ENCODE peak calls at places on chromosomes 3 and 15, in five cellular contexts. One of them, this sample, is unnamed.

GRCh38 chr3:125386811-125387210 is 11.7 kb upstream of the ZNF148 start:
- DNase-seq in astrocyte of the cerebellum: no peak
- DNase-seq in GDM1: no peak
- DNase-seq in progenitor cell of endocrine pancreas: no peak
- DNase-seq in T-helper 2 cell: no peak
- DNase-seq in this sample: no peak

GRCh38 chr3:25713316-25713967 is 48.7 kb upstream of the TOP2B start:
- DNase-seq in astrocyte of the cerebellum: no peak
- DNase-seq in GDM1: no peak
- DNase-seq in progenitor cell of endocrine pancreas: no peak
- DNase-seq in T-helper 2 cell: no peak
- DNase-seq in this sample: no peak

GRCh38 chr3:30418443-30418842 is 188.0 kb upstream of the TGFBR2 start:
- DNase-seq in astrocyte of the cerebellum: no peak
- DNase-seq in GDM1: no peak
- DNase-seq in progenitor cell of endocrine pancreas: no peak
- DNase-seq in T-helper 2 cell: no peak
- DNase-seq in this sample: no peak

GRCh38 chr3:112560330-112560729 is 1.4 kb downstream of the ATG3 start:
- DNase-seq in astrocyte of the cerebellum: no peak
- DNase-seq in GDM1: no peak
- DNase-seq in progenitor cell of endocrine pancreas: no peak
- DNase-seq in T-helper 2 cell: no peak
- DNase-seq in this sample: no peak

GRCh38 chr3:141795719-141796435 is 32.7 kb downstream of the GRK7 start:
- DNase-seq in astrocyte of the cerebellum: no peak
- DNase-seq in GDM1: peak; percentile 8
- DNase-seq in progenitor cell of endocrine pancreas: no peak
- DNase-seq in T-helper 2 cell: peak; percentile 28
- DNase-seq in this sample: peak; percentile 75

GRCh38 chr3:51224283-51224682 is 160.8 kb upstream of the MANF start:
- DNase-seq in astrocyte of the cerebellum: no peak
- DNase-seq in GDM1: no peak
- DNase-seq in progenitor cell of endocrine pancreas: no peak
- DNase-seq in T-helper 2 cell: no peak
- DNase-seq in this sample: no peak

GRCh38 chr15:89105147-89105546 is 16.9 kb downstream of the ABHD2 start:
- DNase-seq in astrocyte of the cerebellum: peak; percentile 89
- DNase-seq in GDM1: no peak
- DNase-seq in progenitor cell of endocrine pancreas: no peak
- DNase-seq in T-helper 2 cell: no peak
- DNase-seq in this sample: no peak

GRCh38 chr15:51281368-51281967 is 56.9 kb downstream of the CYP19A1 start:
- DNase-seq in astrocyte of the cerebellum: peak; percentile 22
- DNase-seq in GDM1: peak; percentile 13
- DNase-seq in progenitor cell of endocrine pancreas: peak; percentile 25
- DNase-seq in T-helper 2 cell: no peak
- DNase-seq in this sample: no peak

GRCh38 chr15:85318048-85318731 is 62.2 kb upstream of the AKAP13 start:
- DNase-seq in astrocyte of the cerebellum: peak; percentile 74
- DNase-seq in GDM1: no peak
- DNase-seq in progenitor cell of endocrine pancreas: no peak
- DNase-seq in T-helper 2 cell: no peak
- DNase-seq in this sample: no peak

GRCh38 chr3:12476238-12476897 is 7.9 kb upstream of the TSEN2 start:
- DNase-seq in astrocyte of the cerebellum: peak; percentile 26
- DNase-seq in GDM1: no peak
- DNase-seq in progenitor cell of endocrine pancreas: no peak
- DNase-seq in T-helper 2 cell: no peak
- DNase-seq in this sample: no peak

GRCh38 chr3:99753268-99753975 is 64.2 kb upstream of the CMSS1 start:
- DNase-seq in astrocyte of the cerebellum: peak; percentile 79
- DNase-seq in GDM1: peak; percentile 22
- DNase-seq in progenitor cell of endocrine pancreas: no peak
- DNase-seq in T-helper 2 cell: no peak
- DNase-seq in this sample: peak; percentile 9

GRCh38 chr15:42808921-42809320 is 72.0 kb upstream of the CDAN1 start:
- DNase-seq in astrocyte of the cerebellum: no peak
- DNase-seq in GDM1: no peak
- DNase-seq in progenitor cell of endocrine pancreas: no peak
- DNase-seq in T-helper 2 cell: no peak
- DNase-seq in this sample: no peak

GRCh38 chr3:155737844-155738460 is 6.9 kb downstream of the PLCH1 start:
- DNase-seq in astrocyte of the cerebellum: no peak
- DNase-seq in GDM1: peak; percentile 46
- DNase-seq in progenitor cell of endocrine pancreas: peak; percentile 31
- DNase-seq in T-helper 2 cell: no peak
- DNase-seq in this sample: no peak

GRCh38 chr15:75062706-75063105 is 39.3 kb downstream of the PPCDC start:
- DNase-seq in astrocyte of the cerebellum: no peak
- DNase-seq in GDM1: no peak
- DNase-seq in progenitor cell of endocrine pancreas: no peak
- DNase-seq in T-helper 2 cell: no peak
- DNase-seq in this sample: no peak

GRCh38 chr3:102484384-102484783 is 49.6 kb downstream of the ZPLD1 start:
- DNase-seq in astrocyte of the cerebellum: no peak
- DNase-seq in GDM1: no peak
- DNase-seq in progenitor cell of endocrine pancreas: no peak
- DNase-seq in T-helper 2 cell: no peak
- DNase-seq in this sample: no peak

GRCh38 chr15:49902791-49903481 is 216.1 kb downstream of the ATP8B4 start:
- DNase-seq in astrocyte of the cerebellum: peak; percentile 20
- DNase-seq in GDM1: no peak
- DNase-seq in progenitor cell of endocrine pancreas: no peak
- DNase-seq in T-helper 2 cell: no peak
- DNase-seq in this sample: no peak

GRCh38 chr3:10242182-10243065 is 5.8 kb upstream of the TATDN2 start:
- DNase-seq in astrocyte of the cerebellum: peak; percentile 54
- DNase-seq in GDM1: no peak
- DNase-seq in progenitor cell of endocrine pancreas: no peak
- DNase-seq in T-helper 2 cell: peak; percentile 72
- DNase-seq in this sample: peak; percentile 40

GRCh38 chr3:150450906-150451305 is 42.8 kb downstream of the TSC22D2 start:
- DNase-seq in astrocyte of the cerebellum: no peak
- DNase-seq in GDM1: no peak
- DNase-seq in progenitor cell of endocrine pancreas: no peak
- DNase-seq in T-helper 2 cell: no peak
- DNase-seq in this sample: no peak

GRCh38 chr3:103173940-103174339 is 739.1 kb downstream of the ZPLD1 start:
- DNase-seq in astrocyte of the cerebellum: no peak
- DNase-seq in GDM1: no peak
- DNase-seq in progenitor cell of endocrine pancreas: no peak
- DNase-seq in T-helper 2 cell: no peak
- DNase-seq in this sample: no peak

GRCh38 chr3:186515115-186515514 is 29.1 kb downstream of the CRYGS start:
- DNase-seq in astrocyte of the cerebellum: no peak
- DNase-seq in GDM1: peak; percentile 37
- DNase-seq in progenitor cell of endocrine pancreas: no peak
- DNase-seq in T-helper 2 cell: no peak
- DNase-seq in this sample: peak; percentile 31

GRCh38 chr15:100726426-100727190 is 124.2 kb downstream of the ASB7 start:
- DNase-seq in astrocyte of the cerebellum: no peak
- DNase-seq in GDM1: no peak
- DNase-seq in progenitor cell of endocrine pancreas: no peak
- DNase-seq in T-helper 2 cell: no peak
- DNase-seq in this sample: no peak

GRCh38 chr15:79025201-79025600 is 65.4 kb downstream of the RASGRF1 start:
- DNase-seq in astrocyte of the cerebellum: no peak
- DNase-seq in GDM1: peak; percentile 36
- DNase-seq in progenitor cell of endocrine pancreas: no peak
- DNase-seq in T-helper 2 cell: no peak
- DNase-seq in this sample: no peak

GRCh38 chr15:101394056-101394630 is 95.4 kb downstream of the PCSK6 start:
- DNase-seq in astrocyte of the cerebellum: no peak
- DNase-seq in GDM1: no peak
- DNase-seq in progenitor cell of endocrine pancreas: no peak
- DNase-seq in T-helper 2 cell: no peak
- DNase-seq in this sample: no peak

GRCh38 chr15:57215371-57215770 is 160.9 kb upstream of the CGNL1 start:
- DNase-seq in astrocyte of the cerebellum: no peak
- DNase-seq in GDM1: no peak
- DNase-seq in progenitor cell of endocrine pancreas: no peak
- DNase-seq in T-helper 2 cell: no peak
- DNase-seq in this sample: no peak

GRCh38 chr3:100265016-100265415 is 4.2 kb downstream of the TBC1D23 start:
- DNase-seq in astrocyte of the cerebellum: no peak
- DNase-seq in GDM1: no peak
- DNase-seq in progenitor cell of endocrine pancreas: no peak
- DNase-seq in T-helper 2 cell: no peak
- DNase-seq in this sample: no peak

GRCh38 chr3:197854596-197855343 is 63.7 kb downstream of the LRCH3 start:
- DNase-seq in astrocyte of the cerebellum: peak; percentile 97
- DNase-seq in GDM1: no peak
- DNase-seq in progenitor cell of endocrine pancreas: no peak
- DNase-seq in T-helper 2 cell: no peak
- DNase-seq in this sample: no peak

GRCh38 chr3:58358092-58358491 is 25.4 kb downstream of the PXK start:
- DNase-seq in astrocyte of the cerebellum: no peak
- DNase-seq in GDM1: no peak
- DNase-seq in progenitor cell of endocrine pancreas: no peak
- DNase-seq in T-helper 2 cell: no peak
- DNase-seq in this sample: no peak

GRCh38 chr15:73237910-73238309 is 130.8 kb downstream of the HCN4 start:
- DNase-seq in astrocyte of the cerebellum: no peak
- DNase-seq in GDM1: no peak
- DNase-seq in progenitor cell of endocrine pancreas: no peak
- DNase-seq in T-helper 2 cell: no peak
- DNase-seq in this sample: no peak

GRCh38 chr3:187281191-187281714 is 10.3 kb downstream of the MASP1 start:
- DNase-seq in astrocyte of the cerebellum: no peak
- DNase-seq in GDM1: no peak
- DNase-seq in progenitor cell of endocrine pancreas: no peak
- DNase-seq in T-helper 2 cell: no peak
- DNase-seq in this sample: no peak

GRCh38 chr3:125148836-125149235 is 63.7 kb downstream of the SLC12A8 start:
- DNase-seq in astrocyte of the cerebellum: no peak
- DNase-seq in GDM1: no peak
- DNase-seq in progenitor cell of endocrine pancreas: no peak
- DNase-seq in T-helper 2 cell: no peak
- DNase-seq in this sample: no peak

GRCh38 chr3:129058441-129059194 is 2.0 kb upstream of the GP9 start:
- DNase-seq in astrocyte of the cerebellum: no peak
- DNase-seq in GDM1: no peak
- DNase-seq in progenitor cell of endocrine pancreas: no peak
- DNase-seq in T-helper 2 cell: no peak
- DNase-seq in this sample: no peak

This sample was measured in KG1.